ENCODE peak calls at places on chromosomes 11 and 22, in nine cellular contexts. E is upper lobe of right lung; M is effector memory CD4-positive, alpha-beta T cell; G is ovary; L is sigmoid colon; H is lung; W is hepatocyte; R is SK-N-SH; F is colonic mucosa. V is an unnamed sample.

GRCh38 chr22:38745676-38746460 is 9.9 kb downstream of the SUN2 start:
- DNase-seq in E (no peak), M (no peak), G (no peak), L (no peak), H (no peak), W (no peak), R (no peak), F (peak; percentile 65), V (no peak)

GRCh38 chr22:50314455-50315288 is 7.2 kb upstream of the PLXNB2 start:
- DNase-seq in E (peak; percentile 91), M (peak; percentile 27), G (no peak), L (no peak), H (peak; percentile 74), W (peak; percentile 11), R (peak; percentile 22), F (peak; percentile 86), V (no peak)

GRCh38 chr22:31049815-31050420 is 31.2 kb upstream of the SMTN start:
- DNase-seq in E (no peak), M (no peak), G (no peak), L (no peak), H (no peak), W (no peak), R (no peak), F (no peak), V (no peak)

GRCh38 chr22:33274214-33274828 is 216.1 kb upstream of the SYN3 start:
- DNase-seq in E (no peak), M (no peak), G (no peak), L (no peak), H (no peak), W (no peak), R (no peak), F (peak; percentile 37), V (no peak)

GRCh38 chr22:47400701-47401591 is 638.5 kb downstream of the TBC1D22A start:
- DNase-seq in E (peak; percentile 59), M (no peak), G (no peak), L (no peak), H (no peak), W (no peak), R (no peak), F (no peak), V (no peak)

GRCh38 chr22:31139866-31140716 is at the start of gene PLA2G3:
- DNase-seq in E (peak; percentile 93), M (no peak), G (no peak), L (no peak), H (peak; percentile 90), W (peak; percentile 34), R (peak; percentile 23), F (peak; percentile 48), V (peak; percentile 22)

GRCh38 chr22:23569716-23570115 is 10.4 kb downstream of the IGLL1 start:
- DNase-seq in E (no peak), M (no peak), G (no peak), L (no peak), H (no peak), W (no peak), R (no peak), F (no peak), V (no peak)

GRCh38 chr22:19179472-19180048 is 1.0 kb upstream of the SLC25A1 start:
- DNase-seq in E (peak; percentile 89), M (no peak), G (peak; percentile 81), L (peak; percentile 93), H (peak; percentile 79), W (peak; percentile 92), R (peak; percentile 87), F (peak; percentile 85), V (peak; percentile 60)

GRCh38 chr11:88103337-88104206 is 71.7 kb downstream of the RAB38 start:
- DNase-seq in E (peak; percentile 64), M (no peak), G (no peak), L (no peak), H (peak; percentile 62), W (peak; percentile 59), R (peak; percentile 15), F (peak; percentile 42), V (no peak)

GRCh38 chr11:104332110-104332509 is 168.2 kb upstream of the PDGFD start:
- DNase-seq in E (no peak), M (no peak), G (no peak), L (no peak), H (no peak), W (peak; percentile 28), R (no peak), F (no peak), V (no peak)

GRCh38 chr11:128678017-128678416 is 15.9 kb upstream of the FLI1 start:
- DNase-seq in E (no peak), M (no peak), G (no peak), L (no peak), H (no peak), W (no peak), R (no peak), F (no peak), V (no peak)

GRCh38 chr22:43014062-43014875 is 680 bp downstream of the PACSIN2 start:
- DNase-seq in E (peak; percentile 81), M (peak; percentile 43), G (peak; percentile 40), L (peak; percentile 77), H (peak; percentile 49), W (peak; percentile 71), R (peak; percentile 54), F (peak; percentile 69), V (no peak)

DNA sequence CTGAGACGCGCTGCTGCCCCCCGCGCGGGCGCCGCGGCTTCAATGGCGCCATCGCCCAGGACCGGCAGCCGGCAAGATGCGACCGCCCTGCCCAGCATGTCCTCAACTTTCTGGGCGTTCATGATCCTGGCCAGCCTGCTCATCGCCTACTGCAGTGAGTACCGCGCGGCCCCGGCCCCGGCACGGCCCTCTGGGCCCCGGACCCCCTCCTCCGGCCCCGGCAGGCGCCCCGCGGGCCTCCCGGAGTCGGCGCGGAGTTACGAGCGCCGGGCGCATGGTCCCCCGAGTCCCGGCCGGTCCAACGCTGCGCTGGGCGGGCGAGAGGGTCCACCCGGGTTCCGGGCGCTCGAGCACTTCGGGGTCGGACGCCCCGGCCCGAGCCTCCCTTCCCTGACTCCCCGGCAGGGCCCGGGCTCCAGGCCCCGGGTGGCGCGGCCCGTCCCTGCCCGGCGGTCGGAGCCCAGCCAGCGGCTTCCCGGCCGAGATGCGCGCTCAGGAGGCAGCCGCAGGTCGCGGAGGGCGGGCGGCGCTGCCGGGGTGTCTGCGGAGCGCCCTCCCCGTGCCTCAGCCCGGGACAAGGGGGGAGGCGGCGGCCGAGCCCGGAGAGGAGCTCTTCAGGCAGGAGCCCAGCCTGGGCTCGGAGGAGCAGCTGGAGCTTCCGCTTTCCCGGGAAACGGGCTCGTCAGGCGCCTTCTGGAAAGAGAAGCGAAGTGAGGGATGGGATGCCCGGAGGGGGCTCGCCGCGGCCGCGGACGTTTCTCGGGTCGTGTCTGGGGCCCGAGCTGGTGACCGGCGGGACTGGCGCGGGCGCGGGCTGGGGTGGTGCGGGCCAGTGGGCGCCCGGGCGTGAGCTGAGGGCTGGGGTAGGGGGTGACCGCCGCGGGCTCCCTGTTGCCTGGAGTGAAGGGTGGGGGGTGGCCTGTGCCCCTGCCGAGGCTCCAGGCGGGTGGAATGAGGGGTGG is 1337.8 kb downstream of the BRD1 start:
- DNase-seq in E (peak; percentile 69), M (no peak), G (no peak), L (peak; percentile 61), H (no peak), W (peak; percentile 44), R (peak; percentile 48), F (no peak), V (no peak)
- H3K4me3 ChIP-seq in E (peak overlapping the region; percentile 39), M (no peak overlapping the region), G (peak overlapping the region; percentile 34), L (peak overlapping the region; percentile 33), H (peak overlapping the region; percentile 35), W (peak overlapping the region; percentile 42), R (no peak overlapping the region), F (peak overlapping the region; percentile 15), V (peak overlapping the region; percentile 48)

GRCh38 chr11:125886997-125887372 is 483 bp upstream of the HYLS1 start:
- DNase-seq in E (peak; percentile 76), M (no peak), G (peak; percentile 33), L (peak; percentile 74), H (peak; percentile 42), W (no peak), R (no peak), F (peak; percentile 50), V (no peak)
- H3K4me3 ChIP-seq in E (peak overlapping the region; percentile 68), M (peak overlapping the region; percentile 70), G (peak overlapping the region; percentile 92), L (peak overlapping the region; percentile 76), H (peak overlapping the region; percentile 10), W (no peak overlapping the region), R (no peak overlapping the region), F (peak overlapping the region; percentile 76), V (peak overlapping the region; percentile 83)

DNA sequence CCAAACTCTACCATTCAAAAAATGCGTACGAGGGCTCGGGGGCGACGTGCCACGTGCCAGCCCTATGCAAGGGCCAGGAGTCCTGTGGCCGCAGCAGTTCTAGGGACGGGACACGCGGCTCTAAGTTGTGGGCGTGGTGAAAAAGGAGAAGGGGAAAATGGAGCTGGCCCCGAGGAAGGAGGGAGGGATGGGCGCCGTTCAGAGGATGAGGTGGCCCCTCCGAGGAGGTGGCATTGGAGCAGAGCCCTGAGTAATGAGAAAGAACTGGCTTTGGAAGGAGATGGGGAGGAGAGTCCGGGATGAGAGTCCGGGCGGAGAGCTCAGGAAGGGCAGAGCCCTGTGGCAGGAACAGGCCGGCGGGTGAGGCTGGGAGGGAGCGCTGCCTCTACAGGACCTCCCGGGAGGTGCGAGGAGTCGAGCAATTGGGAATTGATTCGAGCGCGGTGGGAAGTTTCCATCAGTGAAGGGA is 21.0 kb downstream of the OTUB1 start:
- DNase-seq in E (no peak), M (no peak), G (peak; percentile 49), L (no peak), H (no peak), W (peak; percentile 52), R (peak; percentile 80), F (peak; percentile 27), V (no peak)
- H3K4me3 ChIP-seq in E (peak overlapping the region; percentile 45), M (no peak overlapping the region), G (peak overlapping the region; percentile 37), L (peak overlapping the region; percentile 37), H (no peak overlapping the region), W (no peak overlapping the region), R (no peak overlapping the region), F (peak overlapping the region; percentile 39), V (peak overlapping the region; percentile 3)

GRCh38 chr22:36156515-36157419 is 3.8 kb downstream of the APOL3 start:
- DNase-seq in E (peak; percentile 85), M (peak; percentile 73), G (peak; percentile 93), L (peak; percentile 96), H (peak; percentile 80), W (peak; percentile 71), R (no peak), F (peak; percentile 68), V (peak; percentile 36)

GRCh38 chr22:36164621-36165020 is 4.1 kb upstream of the APOL3 start:
- DNase-seq in E (no peak), M (no peak), G (no peak), L (no peak), H (no peak), W (no peak), R (no peak), F (no peak), V (no peak)

GRCh38 chr22:36162127-36163034 is 1.8 kb upstream of the APOL3 start:
- DNase-seq in E (no peak), M (peak; percentile 43), G (no peak), L (no peak), H (no peak), W (no peak), R (no peak), F (no peak), V (no peak)

GRCh38 chr22:36163497-36163896 is 2.9 kb upstream of the APOL3 start:
- DNase-seq in E (no peak), M (no peak), G (no peak), L (no peak), H (no peak), W (no peak), R (no peak), F (no peak), V (no peak)

DNA sequence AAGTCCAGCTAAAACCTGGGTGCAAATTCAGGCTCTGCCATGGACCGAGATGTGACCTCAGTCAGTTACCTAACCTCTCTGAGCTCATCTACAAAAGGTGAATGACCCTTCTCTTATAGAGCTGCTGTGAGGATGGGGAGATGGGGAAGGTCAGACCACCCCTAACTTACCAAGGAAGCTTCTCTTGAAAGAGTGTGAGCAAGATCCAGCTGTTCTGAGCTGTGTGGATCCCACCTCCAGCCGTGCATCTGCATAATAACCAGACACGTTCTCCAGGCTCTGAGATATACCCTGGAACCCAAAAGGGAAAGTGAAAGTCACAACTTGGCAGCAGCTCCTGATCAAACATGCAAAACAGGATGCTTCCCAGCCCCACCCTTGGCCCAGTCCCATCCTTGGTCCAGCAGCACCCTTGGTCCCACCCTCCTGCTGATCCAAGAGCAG is at the start of gene APOL3:
- DNase-seq in E (peak; percentile 78), M (peak; percentile 23), G (peak; percentile 80), L (peak; percentile 90), H (peak; percentile 69), W (no peak), R (no peak), F (peak; percentile 82), V (no peak)
- H3K4me3 ChIP-seq in E (peak within 1 kb of the TSS; percentile 59), M (peak within 1 kb of the TSS; percentile 73), G (peak within 1 kb of the TSS; percentile 26), L (peak within 1 kb of the TSS; percentile 32), H (peak within 1 kb of the TSS; percentile 37), W (no peak within 1 kb of the TSS), R (no peak within 1 kb of the TSS), F (peak within 1 kb of the TSS; percentile 34), V (no peak within 1 kb of the TSS)

V was measured in skeletal muscle cell.